ENCODE peak calls at places on chromosomes 2 and 18, in six cellular contexts. Z, I, S, Q, G and H are unnamed samples.

GRCh38 chr18:57149031-57149430 is 2.1 kb downstream of the BOD1L2 start:
- DNase-seq in Z (no peak), I (no peak), S (no peak), Q (no peak), G (no peak), H (no peak)

GRCh38 chr2:32712870-32713269 is 85.0 kb downstream of the TTC27 start:
- DNase-seq in Z (no peak), I (peak; percentile 40), S (no peak), Q (peak; percentile 26), G (no peak), H (no peak)

GRCh38 chr2:240225116-240225515 is 84.7 kb upstream of the OTOS start:
- DNase-seq in Z (no peak), I (no peak), S (no peak), Q (no peak), G (no peak), H (no peak)

GRCh38 chr2:18118703-18119102 is 240.2 kb downstream of the KCNS3 start:
- DNase-seq in Z (no peak), I (peak; percentile 36), S (no peak), Q (no peak), G (no peak), H (no peak)

GRCh38 chr2:197399887-197400540 is 34.8 kb downstream of the SF3B1 start:
- DNase-seq in Z (no peak), I (peak; percentile 20), S (no peak), Q (no peak), G (no peak), H (no peak)

GRCh38 chr2:36287363-36288275 is 68.0 kb upstream of the CRIM1 start:
- DNase-seq in Z (no peak), I (peak; percentile 86), S (no peak), Q (peak; percentile 62), G (no peak), H (no peak)

GRCh38 chr2:239246723-239247122 is 154.1 kb downstream of the HDAC4 start:
- DNase-seq in Z (no peak), I (no peak), S (peak; percentile 68), Q (peak; percentile 6), G (no peak), H (no peak)

GRCh38 chr2:193331701-193332100 is 1137.0 kb upstream of the TMEFF2 start:
- DNase-seq in Z (no peak), I (no peak), S (no peak), Q (peak; percentile 41), G (no peak), H (no peak)

GRCh38 chr2:63432373-63432772 is 155.9 kb downstream of the WDPCP start:
- DNase-seq in Z (peak; percentile 4), I (peak; percentile 66), S (no peak), Q (peak; percentile 73), G (no peak), H (no peak)

GRCh38 chr2:26801342-26801741 is 15.5 kb downstream of the CENPA start:
- DNase-seq in Z (no peak), I (no peak), S (no peak), Q (no peak), G (no peak), H (no peak)

GRCh38 chr2:152330235-152330866 is 4.6 kb upstream of the FMNL2 start:
- DNase-seq in Z (no peak), I (no peak), S (no peak), Q (no peak), G (no peak), H (no peak)

DNA sequence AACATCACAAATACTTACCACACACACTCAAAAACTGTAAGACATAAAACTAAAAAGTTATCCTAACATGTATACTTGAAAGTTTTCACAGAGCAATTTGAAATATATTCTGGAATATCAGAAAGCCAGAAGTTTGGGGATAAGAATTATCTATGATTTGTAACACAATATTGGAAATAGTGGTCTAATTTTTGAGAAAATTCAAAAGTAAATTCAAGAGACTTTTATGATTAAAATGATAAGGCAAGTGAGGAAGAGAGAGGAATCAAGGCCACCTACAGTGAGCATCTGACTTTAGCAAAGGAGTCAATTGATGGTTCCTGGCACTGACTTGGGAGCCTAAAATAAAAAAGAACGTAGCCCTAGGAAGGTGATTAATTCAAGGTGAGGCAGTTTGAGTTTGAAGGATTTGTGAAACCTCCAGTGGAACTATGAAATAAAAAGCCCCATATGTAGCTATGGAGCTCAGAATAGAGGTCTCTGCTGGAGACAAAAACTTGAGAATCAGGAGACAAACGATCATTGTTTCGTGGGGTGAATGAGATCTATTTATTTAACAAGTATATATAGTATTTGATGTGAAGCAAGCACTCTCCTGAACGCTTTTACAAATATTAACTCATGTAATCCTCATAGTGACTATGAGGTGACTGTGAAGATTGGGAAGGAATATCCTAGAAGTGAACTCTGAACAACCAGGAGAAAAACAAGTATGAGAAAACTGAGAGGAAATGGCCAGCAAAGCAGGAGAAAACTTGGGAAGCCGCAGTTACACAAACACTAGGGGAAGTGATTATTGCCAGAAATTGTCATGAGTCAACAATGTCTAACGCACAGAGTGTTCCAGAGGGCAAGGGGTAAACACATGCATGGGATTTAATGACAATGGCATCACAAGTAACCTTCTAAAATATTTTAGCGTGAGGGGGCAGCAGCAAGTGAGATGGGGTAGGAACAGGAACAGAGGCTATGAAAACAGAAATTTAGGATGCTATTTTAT is 12.8 kb downstream of the TFPI start:
- DNase-seq in Z (no peak), I (peak; percentile 94), S (peak; percentile 43), Q (peak; percentile 96), G (no peak), H (no peak)
- TF ChIP-seq POLR2A in Z (no peak), I (no peak), S (no peak), Q (peak; percentile 81), G (no peak), H (no peak)

DNA sequence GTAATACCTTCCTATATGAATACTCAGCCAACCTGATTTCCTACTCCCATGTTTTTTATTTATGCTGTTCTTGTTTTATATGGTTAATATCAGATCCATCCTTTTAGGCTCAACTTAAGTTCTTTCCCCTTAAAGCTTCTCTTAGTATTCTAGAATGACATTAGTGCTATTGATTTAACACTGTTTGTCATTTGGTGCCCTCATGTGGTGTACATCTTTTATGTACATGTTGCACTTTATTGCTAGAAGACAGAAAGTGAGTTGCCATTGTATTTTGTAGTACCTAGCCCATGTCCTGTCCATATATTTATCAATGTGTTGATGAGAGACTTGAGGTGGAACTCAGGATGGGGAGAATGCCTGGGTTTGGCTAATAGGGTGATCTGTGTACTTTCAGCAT is 2.5 kb downstream of the HTRA2 start:
- DNase-seq in Z (peak; percentile 68), I (peak; percentile 66), S (no peak), Q (peak; percentile 45), G (peak; percentile 55), H (peak; percentile 81)
- TF ChIP-seq POLR2A in Z (no peak), I (no peak), S (no peak), Q (no peak), G (no peak), H (no peak)

GRCh38 chr2:24075915-24076848 is at the start of gene SF3B6:
- DNase-seq in Z (peak; percentile 100), I (peak; percentile 99), S (peak; percentile 100), Q (peak; percentile 98), G (peak; percentile 92), H (peak; percentile 98)
- TF ChIP-seq POLR2A in Z (peak; percentile 91), I (peak; percentile 59), S (peak; percentile 65), Q (peak; percentile 79), G (peak; percentile 88), H (peak; percentile 90)

GRCh38 chr2:95121495-95122196 is at the start of gene MRPS5:
- DNase-seq in Z (peak; percentile 85), I (peak; percentile 50), S (peak; percentile 84), Q (peak; percentile 74), G (peak; percentile 81), H (peak; percentile 86)
- TF ChIP-seq POLR2A in Z (peak; percentile 80), I (peak; percentile 58), S (peak; percentile 72), Q (peak; percentile 52), G (peak; percentile 74), H (peak; percentile 67)

GRCh38 chr2:205957452-205958154 is 128.4 kb downstream of the INO80D start:
- DNase-seq in Z (no peak), I (no peak), S (no peak), Q (no peak), G (no peak), H (no peak)
- TF ChIP-seq POLR2A in Z (no peak), I (no peak), S (no peak), Q (no peak), G (no peak), H (no peak)

GRCh38 chr2:8541223-8541622 is 140.6 kb upstream of the ID2 start:
- DNase-seq in Z (no peak), I (no peak), S (no peak), Q (no peak), G (no peak), H (no peak)

GRCh38 chr2:8540552-8541055 is 141.3 kb upstream of the ID2 start:
- DNase-seq in Z (no peak), I (no peak), S (no peak), Q (no peak), G (no peak), H (no peak)

GRCh38 chr2:8538531-8538930 is 143.3 kb upstream of the ID2 start:
- DNase-seq in Z (no peak), I (no peak), S (peak; percentile 12), Q (no peak), G (no peak), H (no peak)

GRCh38 chr2:8538951-8539621 is 142.8 kb upstream of the ID2 start:
- DNase-seq in Z (no peak), I (no peak), S (peak; percentile 15), Q (no peak), G (no peak), H (no peak)

DNA sequence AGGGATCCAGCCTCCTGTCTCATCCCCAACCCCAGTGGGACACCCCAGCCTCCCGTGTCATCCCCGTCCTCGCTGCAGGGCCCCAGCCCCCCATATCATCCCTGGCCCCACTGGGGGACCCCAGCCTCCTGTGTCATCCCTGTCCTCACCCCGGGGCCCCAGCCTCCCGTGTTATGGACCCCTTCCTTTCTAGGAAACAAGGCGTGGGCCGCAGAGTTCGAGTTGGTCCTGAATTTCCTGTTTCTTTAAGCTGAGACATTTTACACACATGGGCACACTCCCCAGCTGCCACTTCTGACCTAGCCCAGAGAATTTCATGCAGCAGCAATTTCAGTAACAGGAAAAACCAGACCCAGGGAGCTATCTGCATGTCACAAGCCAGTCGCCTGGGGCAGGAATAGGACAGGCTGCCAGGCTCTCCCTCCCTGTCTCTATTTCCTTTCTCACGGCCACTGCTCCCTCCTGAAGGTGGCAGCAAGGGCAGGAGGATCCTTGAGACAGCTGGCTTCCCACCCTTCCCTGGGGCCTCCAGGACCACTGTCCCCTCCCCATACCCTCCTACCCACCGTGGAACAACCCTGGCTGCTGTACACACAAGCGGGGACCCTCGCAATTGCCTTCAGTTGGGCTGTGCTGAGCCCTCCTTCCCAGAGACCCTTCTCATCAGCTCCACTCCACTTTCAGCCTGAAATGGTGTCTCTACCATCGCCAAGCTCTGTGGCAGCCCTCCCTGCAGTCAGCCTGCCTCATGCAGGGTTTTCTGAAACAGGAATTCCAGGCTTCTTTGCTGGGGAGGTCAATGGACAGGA is 141.9 kb upstream of the ID2 start:
- DNase-seq in Z (peak; percentile 46), I (no peak), S (peak; percentile 57), Q (no peak), G (no peak), H (peak; percentile 23)
- TF ChIP-seq POLR2A in Z (no peak), I (no peak), S (peak; percentile 48), Q (no peak), G (no peak), H (no peak)

GRCh38 chr2:184598313-184599053 is at the start of gene ZNF804A:
- DNase-seq in Z (peak; percentile 93), I (peak; percentile 52), S (peak; percentile 20), Q (peak; percentile 61), G (peak; percentile 12), H (peak; percentile 79)
- TF ChIP-seq POLR2A in Z (peak; percentile 42), I (peak; percentile 69), S (no peak), Q (no peak), G (no peak), H (no peak)